ENCODE peak calls at places on chromosomes 7 and 10, in seven cellular contexts. S is tibial nerve, P is tibial artery, U is stomach, R is AG04450, M is colonic mucosa, A is right lobe of liver. Y is an unnamed sample. For H3K27me3, the result is how much of the 10 kb centered on the place peaks cover.

GRCh38 chr7:99143853-99144672 is at the start of gene SMURF1:
- DNase-seq in S (peak), P (peak), U (peak), R (no peak), M (peak), A (peak), Y (peak)

GRCh38 chr10:45379891-45380540 is 6.0 kb downstream of the ALOX5 start:
- DNase-seq in S (no peak), P (peak), U (no peak), R (no peak), M (peak), A (peak), Y (no peak)

GRCh38 chr10:42960491-42961155 is 116.2 kb upstream of the RET start:
- DNase-seq in S (no peak), P (peak), U (peak), R (no peak), M (peak), A (peak), Y (peak)

GRCh38 chr7:107898997-107899594 is 8.1 kb downstream of the DLD start:
- DNase-seq in S (no peak), P (no peak), U (no peak), R (no peak), M (no peak), A (no peak), Y (no peak)

GRCh38 chr10:580796-581195 is 108.7 kb downstream of the DIP2C start:
- DNase-seq in S (peak), P (no peak), U (no peak), R (peak), M (no peak), A (no peak), Y (peak)

GRCh38 chr10:119651514-119652327 is 541 bp downstream of the BAG3 start:
- DNase-seq in S (no peak), P (peak), U (peak), R (no peak), M (peak), A (peak), Y (no peak)

GRCh38 chr7:47100815-47101435 is 481.0 kb downstream of the TNS3 start:
- DNase-seq in S (peak), P (no peak), U (peak), R (no peak), M (peak), A (peak), Y (peak)

GRCh38 chr7:87159538-87159937 is 7.3 kb downstream of the DMTF1 start:
- DNase-seq in S (no peak), P (no peak), U (no peak), R (no peak), M (no peak), A (no peak), Y (no peak)

GRCh38 chr10:123858907-123859650 is 32.5 kb downstream of the CPXM2 start:
- DNase-seq in S (no peak), P (no peak), U (no peak), R (no peak), M (no peak), A (no peak), Y (no peak)

GRCh38 chr7:158876984-158877383 is 20.6 kb downstream of the DYNC2I1 start:
- DNase-seq in S (no peak), P (no peak), U (no peak), R (no peak), M (no peak), A (no peak), Y (no peak)

GRCh38 chr10:83542774-83543291 is 596.5 kb upstream of the GHITM start:
- DNase-seq in S (no peak), P (no peak), U (no peak), R (no peak), M (no peak), A (no peak), Y (no peak)

GRCh38 chr10:80518143-80518806 is 19.4 kb upstream of the SH2D4B start:
- DNase-seq in S (no peak), P (no peak), U (no peak), R (no peak), M (no peak), A (peak), Y (no peak)

GRCh38 chr7:30659312-30659711 is 22.9 kb downstream of the CRHR2 start:
- DNase-seq in S (no peak), P (peak), U (no peak), R (no peak), M (no peak), A (no peak), Y (no peak)

GRCh38 chr7:1952169-1952760 is 280.5 kb downstream of the MAD1L1 start:
- DNase-seq in S (no peak), P (no peak), U (no peak), R (no peak), M (no peak), A (peak), Y (no peak)

GRCh38 chr7:151247611-151248176 is 800 bp downstream of the SMARCD3 start:
- DNase-seq in S (no peak), P (peak), U (no peak), R (no peak), M (no peak), A (no peak), Y (no peak)
- H3K27me3 ChIP-seq in S (under half), P (under half), U (under half), R (under half), M (under half), A (under half), Y (under half)

DNA sequence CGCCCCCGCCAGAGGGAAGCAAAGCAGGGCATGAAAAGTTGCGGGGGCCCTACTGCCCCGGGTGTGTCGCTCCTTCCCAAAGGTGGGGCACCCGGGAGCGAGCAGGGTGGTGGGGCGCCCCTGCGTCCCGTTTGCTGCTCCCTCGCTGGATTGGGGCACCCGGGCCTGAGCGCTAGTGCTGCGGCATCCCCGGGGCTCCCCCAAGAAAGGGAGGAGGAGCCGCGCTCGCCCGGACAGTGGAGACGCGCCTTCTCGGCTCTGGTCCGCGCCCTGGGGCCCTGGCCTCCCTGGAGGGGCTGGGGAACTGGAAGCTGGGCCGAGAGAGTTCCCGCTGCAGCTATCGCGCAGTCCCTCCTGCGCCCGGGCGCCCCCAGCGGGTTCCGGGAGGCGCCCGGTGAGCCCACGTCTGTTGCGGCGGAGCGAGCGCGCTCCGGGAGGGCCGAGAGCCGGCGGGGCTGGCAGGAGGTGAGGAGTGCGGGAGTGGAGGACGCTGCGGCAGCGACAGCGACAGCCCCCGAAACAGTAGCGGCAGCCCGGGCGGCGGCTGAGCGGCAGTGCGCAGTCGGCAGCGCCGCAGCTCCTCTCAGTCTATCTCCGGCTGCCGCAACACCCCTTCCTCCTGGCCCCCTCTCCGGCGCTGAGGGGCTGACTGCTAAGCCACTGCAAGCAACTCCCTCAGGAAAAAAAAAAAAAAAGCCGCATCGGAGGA is 505 bp upstream of the BMPER start:
- DNase-seq in S (no peak), P (peak), U (peak), R (no peak), M (peak), A (peak), Y (peak)
- H3K27me3 ChIP-seq in S (under half), P (under half), U (under half), R (under half), M (under half), A (under half), Y (under half)

GRCh38 chr10:110646417-110647135 is 2.4 kb downstream of the RBM20 start:
- DNase-seq in S (no peak), P (no peak), U (no peak), R (no peak), M (no peak), A (no peak), Y (peak)
- H3K27me3 ChIP-seq in S (under half), P (under half), U (under half), R (under half), M (half or more), A (under half), Y (under half)

GRCh38 chr10:72056113-72056512 is 32.2 kb downstream of the SPOCK2 start:
- DNase-seq in S (no peak), P (no peak), U (peak), R (no peak), M (no peak), A (no peak), Y (no peak)

GRCh38 chr10:72059843-72060822 is 28.2 kb downstream of the SPOCK2 start:
- DNase-seq in S (no peak), P (no peak), U (no peak), R (no peak), M (no peak), A (no peak), Y (no peak)

GRCh38 chr10:72056932-72057751 is 31.2 kb downstream of the SPOCK2 start:
- DNase-seq in S (no peak), P (no peak), U (peak), R (no peak), M (no peak), A (no peak), Y (no peak)

GRCh38 chr10:72058989-72059842 is 29.1 kb downstream of the SPOCK2 start:
- DNase-seq in S (no peak), P (no peak), U (no peak), R (no peak), M (no peak), A (no peak), Y (no peak)

GRCh38 chr10:72058347-72058898 is 29.9 kb downstream of the SPOCK2 start:
- DNase-seq in S (no peak), P (no peak), U (no peak), R (no peak), M (no peak), A (no peak), Y (no peak)
- H3K27me3 ChIP-seq in S (under half), P (under half), U (under half), R (under half), M (under half), A (under half), Y (under half)